ENCODE peak calls at places on chromosomes 13 and 19, in four cellular contexts. U is stimulated activated naive CD8-positive, alpha-beta T cell treated with anti-CD3 and anti-CD28 coated beads, Interleukin-15, Interleukin-2, amounts not matched to agents 100 U/mL and 50 U/mL, for 24 hours; G is BE2C; X is NCI-H2107. B is an unnamed sample.
A peak's percentile ranks its signal among the peaks of the same experiment; 100 is the strongest.

GRCh38 chr19:35549174-35549788 is 3.9 kb downstream of the TMEM147 start:
- DNase-seq in X (peak; percentile 63), U (peak; percentile 63), G (peak; percentile 73), B (no peak)

GRCh38 chr13:33111414-33112110 is 95.3 kb downstream of the KL start:
- DNase-seq in X (no peak), U (no peak), G (no peak), B (no peak)

GRCh38 chr19:10762656-10763055 is 44.8 kb downstream of the DNM2 start:
- DNase-seq in G (no peak), X (no peak), U (no peak), B (peak; percentile 72)

GRCh38 chr13:92972751-92973150 is 253.9 kb upstream of the GPC6 start:
- DNase-seq in X (no peak), G (no peak), U (no peak), B (no peak)

GRCh38 chr13:105497597-105497996 is 1037.9 kb downstream of the EFNB2 start:
- DNase-seq in U (no peak), G (no peak), X (no peak), B (no peak)

GRCh38 chr13:86892330-86892729 is 778.8 kb upstream of the SLITRK5 start:
- DNase-seq in U (no peak), G (no peak), X (no peak), B (no peak)

GRCh38 chr19:10800488-10800887 is 35.5 kb downstream of the TMED1 start:
- DNase-seq in U (no peak), X (no peak), G (no peak), B (no peak)

GRCh38 chr13:29448124-29448685 is 147.3 kb downstream of the SLC7A1 start:
- DNase-seq in U (no peak), X (no peak), G (no peak), B (no peak)

GRCh38 chr13:94780421-94780820 is 68.1 kb upstream of the SOX21 start:
- DNase-seq in U (no peak), G (no peak), X (no peak), B (no peak)

GRCh38 chr19:35040826-35041547 is 534 bp upstream of the HPN start:
- DNase-seq in G (no peak), U (peak; percentile 45), X (no peak), B (peak; percentile 96)

B was measured in upper lobe of right lung.